ENCODE peak calls at places on chromosomes 7 and 10, in five cellular contexts. W is hepatocyte, A is mammary epithelial cell, O is endothelial cell of umbilical vein, M is PC-9. K is an unnamed sample.

GRCh38 chr10:79241990-79242619 is 105.2 kb upstream of the PPIF start:
- DNase-seq in W (peak; percentile 80), A (peak; percentile 71), O (peak; percentile 51), M (peak; percentile 70), K (no peak)

GRCh38 chr7:23184709-23185354 is 3.0 kb downstream of the NUP42 start:
- DNase-seq in W (peak; percentile 56), A (peak; percentile 52), O (peak; percentile 45), M (peak; percentile 55), K (peak; percentile 17)

GRCh38 chr10:74032900-74033655 is 35.2 kb downstream of the VCL start:
- DNase-seq in W (no peak), A (peak; percentile 77), O (no peak), M (no peak), K (no peak)

GRCh38 chr10:32377458-32378370 is 30.8 kb upstream of the EPC1 start:
- DNase-seq in W (peak; percentile 32), A (peak; percentile 50), O (peak; percentile 79), M (no peak), K (no peak)

GRCh38 chr10:127215882-127216281 is 19.5 kb upstream of the INSYN2A start:
- DNase-seq in W (no peak), A (no peak), O (no peak), M (no peak), K (no peak)

GRCh38 chr7:158561659-158562058 is 26.0 kb downstream of the PTPRN2 start:
- DNase-seq in W (no peak), A (no peak), O (no peak), M (no peak), K (no peak)

GRCh38 chr10:15630353-15630752 is 89.4 kb downstream of the ITGA8 start:
- DNase-seq in W (no peak), A (no peak), O (peak; percentile 94), M (no peak), K (no peak)

GRCh38 chr7:100942038-100942774 is 7.1 kb upstream of the MUC3A start:
- DNase-seq in W (no peak), A (no peak), O (peak; percentile 83), M (no peak), K (no peak)

GRCh38 chr10:102231357-102232318 is 5.5 kb downstream of the ELOVL3 start:
- DNase-seq in W (peak; percentile 60), A (no peak), O (peak; percentile 19), M (peak; percentile 61), K (no peak)

GRCh38 chr10:5943536-5943935 is 33.8 kb downstream of the IL15RA start:
- DNase-seq in W (no peak), A (no peak), O (peak; percentile 58), M (no peak), K (no peak)

GRCh38 chr10:20287951-20288350 is 471.7 kb downstream of the PLXDC2 start:
- DNase-seq in W (no peak), A (no peak), O (no peak), M (no peak), K (no peak)

GRCh38 chr10:123804716-123805115 is 86.9 kb downstream of the CPXM2 start:
- DNase-seq in W (no peak), A (no peak), O (peak; percentile 76), M (no peak), K (no peak)

GRCh38 chr7:122291189-122291588 is 13.4 kb downstream of the FEZF1 start:
- DNase-seq in W (no peak), A (no peak), O (no peak), M (no peak), K (no peak)

GRCh38 chr7:117127585-117128168 is 174.4 kb downstream of the ST7 start:
- DNase-seq in W (peak; percentile 72), A (peak; percentile 31), O (peak; percentile 74), M (peak; percentile 18), K (no peak)

GRCh38 chr7:150733734-150734095 is 3.5 kb upstream of the GIMAP5 start:
- DNase-seq in W (no peak), A (no peak), O (no peak), M (no peak), K (no peak)

GRCh38 chr7:102973096-102973802 is 60.4 kb downstream of the LRRC17 start:
- DNase-seq in W (no peak), A (no peak), O (peak; percentile 91), M (peak; percentile 43), K (no peak)

GRCh38 chr7:111429781-111430180 is 132.5 kb downstream of the IMMP2L start:
- DNase-seq in W (no peak), A (no peak), O (no peak), M (no peak), K (no peak)

GRCh38 chr7:121306565-121306964 is 22.2 kb upstream of the WNT16 start:
- DNase-seq in W (no peak), A (no peak), O (no peak), M (no peak), K (no peak)

GRCh38 chr7:33612434-33612833 is 292.9 kb upstream of the BMPER start:
- DNase-seq in W (no peak), A (no peak), O (no peak), M (no peak), K (no peak)

GRCh38 chr7:100812729-100813128 is 14.6 kb downstream of the EPHB4 start:
- DNase-seq in W (no peak), A (no peak), O (no peak), M (no peak), K (no peak)

GRCh38 chr7:138932870-138933269 is 48.3 kb downstream of the KIAA1549 start:
- DNase-seq in W (no peak), A (no peak), O (no peak), M (no peak), K (no peak)

GRCh38 chr10:74153123-74153522 is 2.1 kb downstream of the ADK start:
- DNase-seq in W (no peak), A (peak; percentile 64), O (no peak), M (no peak), K (no peak)

GRCh38 chr10:103166527-103166926 is 26.5 kb downstream of the NT5C2 start:
- DNase-seq in W (no peak), A (no peak), O (no peak), M (no peak), K (no peak)

GRCh38 chr10:110209399-110209925 is 2.1 kb downstream of the MXI1 start:
- DNase-seq in W (peak; percentile 77), A (peak; percentile 72), O (peak; percentile 54), M (peak; percentile 46), K (no peak)

DNA sequence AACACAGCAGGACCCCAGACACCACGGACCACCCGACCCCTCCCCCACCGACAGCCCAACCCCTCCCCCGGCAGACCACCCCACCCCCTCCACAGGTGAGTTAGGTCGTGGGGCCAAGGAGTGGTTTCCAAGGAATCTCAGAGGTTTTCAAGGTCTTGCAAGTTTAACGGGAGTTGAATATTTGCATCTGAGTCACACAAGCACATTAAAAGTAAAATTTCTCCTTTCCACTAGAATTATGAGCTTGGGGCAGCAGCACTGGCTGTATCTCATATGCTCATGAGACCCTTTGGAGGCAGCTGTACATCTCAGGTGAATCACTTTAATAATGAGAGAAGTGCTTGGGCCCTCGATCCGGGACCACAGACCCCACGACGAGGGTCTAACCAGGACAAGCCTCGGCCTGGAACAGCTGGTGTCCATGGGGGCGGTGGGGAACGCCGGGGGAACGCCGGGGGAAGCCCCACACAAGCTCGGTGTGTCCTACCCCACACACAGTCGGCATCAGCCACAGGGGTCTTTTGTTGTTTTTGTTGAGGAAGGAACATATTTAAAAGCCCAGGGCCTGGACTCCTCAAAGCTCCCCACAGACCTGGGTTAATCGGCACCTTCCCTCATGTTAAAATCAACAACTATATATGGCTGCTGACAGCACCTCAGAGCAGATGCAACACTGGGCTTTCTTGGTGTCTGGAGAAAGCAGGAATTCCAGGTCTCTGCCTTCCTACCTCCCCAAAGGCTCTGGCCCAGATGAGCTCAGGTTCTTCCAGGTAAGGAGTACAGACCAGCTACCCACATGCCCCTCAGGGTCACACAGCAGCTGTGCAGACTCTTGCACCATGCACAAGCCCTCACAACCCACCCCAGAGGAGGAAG is 130.3 kb downstream of the DIP2C start:
- DNase-seq in W (no peak), A (no peak), O (no peak), M (no peak), K (no peak)
- H3K79me2 ChIP-seq in W (peaks cover 86% of the 10 kb centered on the region), A (no peaks in the 10 kb centered on the region), O (no peaks in the 10 kb centered on the region), M (no peaks in the 10 kb centered on the region), K (no peaks in the 10 kb centered on the region)

DNA sequence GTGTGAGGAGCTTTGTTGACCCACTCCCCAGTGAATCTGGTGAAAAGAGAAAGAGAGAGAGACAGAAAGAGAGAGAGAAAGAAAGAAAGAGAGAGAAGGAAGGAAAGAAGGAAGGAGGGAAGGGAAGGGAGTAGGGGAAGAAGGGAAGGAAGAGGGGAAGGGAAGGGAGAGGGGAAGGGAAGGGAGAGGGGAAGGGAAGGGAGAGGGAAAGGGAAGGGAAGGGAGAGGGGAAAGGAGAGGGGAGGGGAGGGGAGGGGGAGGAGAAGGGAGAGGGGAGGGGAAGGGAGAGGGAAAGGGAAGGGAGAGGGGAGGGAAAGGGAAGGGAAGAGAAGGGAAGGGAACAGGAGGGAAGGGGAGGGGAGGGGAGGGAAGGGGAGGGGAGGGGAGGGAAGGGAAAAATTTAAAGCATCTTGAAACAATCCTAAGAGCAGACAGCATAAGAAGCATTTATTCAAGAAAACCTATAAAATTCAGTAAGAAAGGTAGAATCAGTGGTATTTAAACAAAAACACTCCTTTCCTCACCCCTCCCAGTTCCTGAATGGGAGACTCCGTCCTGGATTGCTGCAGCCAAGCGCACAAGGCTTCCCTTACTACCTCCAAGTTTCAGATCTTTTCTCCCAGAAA is 846.2 kb upstream of the POM121L12 start:
- DNase-seq in W (no peak), A (no peak), O (no peak), M (no peak), K (no peak)
- TF ChIP-seq CTCF in W (no peak), A (no peak), O (no peak), M (no peak), K (no peak)

DNA sequence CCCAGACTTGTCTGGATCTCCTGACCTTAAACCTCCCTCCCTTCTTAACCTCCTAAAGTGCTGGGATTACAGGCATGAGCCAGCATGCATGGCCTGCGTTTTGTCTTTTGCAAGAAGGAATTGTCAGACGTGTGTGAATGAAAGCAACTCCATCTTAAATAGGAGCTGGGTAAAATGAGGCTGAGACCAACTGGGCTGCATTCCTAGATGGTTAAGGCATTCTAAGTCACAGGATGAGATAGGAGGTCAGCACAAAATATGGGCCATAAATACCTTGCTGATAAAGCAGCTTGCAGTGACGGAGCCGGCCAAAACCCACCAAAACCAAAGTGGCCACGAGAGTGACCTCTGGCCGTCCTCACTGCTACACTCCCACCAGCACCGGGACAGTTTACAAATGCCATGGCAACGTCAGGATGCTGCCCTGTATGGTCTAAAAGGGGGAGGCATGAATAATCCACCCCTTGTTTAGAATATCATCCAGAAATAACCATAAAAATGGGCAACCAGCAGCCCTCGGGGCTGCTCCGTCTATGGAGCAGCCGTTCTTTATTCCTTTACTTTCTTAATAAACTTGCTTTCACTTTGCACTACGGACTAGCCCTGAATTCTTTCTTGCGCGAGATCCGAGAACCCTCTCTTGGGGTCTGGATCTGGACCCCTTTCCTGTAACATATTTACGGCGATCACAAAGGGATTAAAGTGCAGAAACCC is 41.2 kb upstream of the SDK1 start:
- DNase-seq in W (peak; percentile 13), A (no peak), O (no peak), M (no peak), K (no peak)
- H2AFZ ChIP-seq in W (peak overlapping the region; percentile 72), A (peak overlapping the region; percentile 46), O (no peak overlapping the region), M (peak overlapping the region; percentile 61), K (peak overlapping the region; percentile 78)

GRCh38 chr7:21429021-21429420 is 1.1 kb downstream of the SP4 start:
- DNase-seq in W (no peak), A (no peak), O (no peak), M (no peak), K (no peak)

GRCh38 chr7:21430575-21430954 is 2.7 kb downstream of the SP4 start:
- DNase-seq in W (no peak), A (no peak), O (no peak), M (no peak), K (no peak)

GRCh38 chr7:21428642-21428941 is 709 bp downstream of the SP4 start:
- DNase-seq in W (no peak), A (no peak), O (no peak), M (no peak), K (no peak)

GRCh38 chr7:21427861-21428641 is at the start of gene SP4:
- DNase-seq in W (peak; percentile 97), A (peak; percentile 92), O (peak; percentile 95), M (peak; percentile 99), K (peak; percentile 30)

GRCh38 chr7:21429786-21430574 is 2.1 kb downstream of the SP4 start:
- DNase-seq in W (no peak), A (no peak), O (no peak), M (no peak), K (no peak)
- H3K79me2 ChIP-seq in W (peaks cover 9% of the 10 kb centered on the region), A (no peaks in the 10 kb centered on the region), O (peaks cover 6% of the 10 kb centered on the region), M (no peaks in the 10 kb centered on the region), K (no peaks in the 10 kb centered on the region)